ENCODE peak calls at places on chromosomes 13 and 19, in eight cellular contexts. B is AG04449, O is osteoblast, T is colonic mucosa, L is AG04450, I is cardiac fibroblast, Z is GM06990, K is uterus. R is an unnamed sample.

GRCh38 chr19:1017115-1017905 is 3.6 kb downstream of the TMEM259 start:
- DNase-seq in B (no peak), O (no peak), T (peak; percentile 78), L (no peak), I (no peak), Z (no peak), K (no peak), R (peak; percentile 86)

GRCh38 chr19:18514800-18515682 is 6.8 kb downstream of the ELL start:
- DNase-seq in B (no peak), O (peak; percentile 78), T (peak; percentile 71), L (no peak), I (peak; percentile 90), Z (no peak), K (peak; percentile 70), R (peak; percentile 68)

GRCh38 chr13:107456431-107456830 is 758.9 kb downstream of the LIG4 start:
- DNase-seq in B (no peak), O (no peak), T (no peak), L (no peak), I (no peak), Z (no peak), K (no peak), R (no peak)

GRCh38 chr13:96780105-96780504 is 214.2 kb downstream of the OXGR1 start:
- DNase-seq in B (no peak), O (no peak), T (no peak), L (no peak), I (no peak), Z (no peak), K (no peak), R (peak; percentile 19)

GRCh38 chr19:6138066-6138465 is 2.6 kb downstream of the ACSBG2 start:
- DNase-seq in B (no peak), O (no peak), T (no peak), L (no peak), I (no peak), Z (no peak), K (no peak), R (no peak)

GRCh38 chr19:21568816-21569496 is 63.6 kb downstream of the ZNF429 start:
- DNase-seq in B (no peak), O (peak; percentile 92), T (peak; percentile 93), L (no peak), I (peak; percentile 87), Z (no peak), K (peak; percentile 93), R (peak; percentile 67)

GRCh38 chr13:59121507-59121906 is 1042.2 kb downstream of the DIAPH3 start:
- DNase-seq in B (no peak), O (no peak), T (no peak), L (no peak), I (no peak), Z (no peak), K (no peak), R (no peak)

GRCh38 chr13:98377635-98378378 is 199.1 kb downstream of the STK24 start:
- DNase-seq in B (no peak), O (no peak), T (no peak), L (no peak), I (no peak), Z (no peak), K (no peak), R (peak; percentile 60)

GRCh38 chr13:28820099-28821051 is at the start of gene MTUS2:
- DNase-seq in B (no peak), O (peak; percentile 34), T (no peak), L (no peak), I (no peak), Z (peak; percentile 29), K (no peak), R (peak; percentile 18)

GRCh38 chr19:821976-822773 is 420 bp upstream of the PLPPR3 start:
- DNase-seq in B (no peak), O (peak; percentile 91), T (no peak), L (no peak), I (no peak), Z (no peak), K (no peak), R (no peak)

GRCh38 chr19:34734601-34735103 is 609 bp downstream of the ZNF181 start:
- DNase-seq in B (no peak), O (no peak), T (peak; percentile 48), L (no peak), I (no peak), Z (no peak), K (no peak), R (no peak)

GRCh38 chr19:51124729-51125128 is at the start of gene SIGLEC9:
- DNase-seq in B (no peak), O (no peak), T (no peak), L (no peak), I (no peak), Z (no peak), K (no peak), R (no peak)

GRCh38 chr19:19319725-19320361 is 466 bp downstream of the SUGP1 start:
- DNase-seq in B (no peak), O (peak; percentile 78), T (peak; percentile 25), L (no peak), I (no peak), Z (no peak), K (no peak), R (no peak)

GRCh38 chr19:51259348-51260245 is 8.7 kb downstream of the SIGLECL1 start:
- DNase-seq in B (no peak), O (peak; percentile 47), T (peak; percentile 20), L (no peak), I (peak; percentile 51), Z (no peak), K (no peak), R (peak; percentile 24)

GRCh38 chr13:53200075-53200474 is 171.5 kb downstream of the OLFM4 start:
- DNase-seq in B (no peak), O (peak; percentile 66), T (no peak), L (no peak), I (no peak), Z (peak; percentile 1), K (no peak), R (no peak)
- H3K4me3 ChIP-seq in B (no peak overlapping the region), O (no peak overlapping the region), T (no peak overlapping the region), L (no peak overlapping the region), I (no peak overlapping the region), Z (no peak overlapping the region), K (no peak overlapping the region), R (no peak overlapping the region)

GRCh38 chr19:15508035-15508710 is at the start of gene CYP4F22:
- DNase-seq in B (no peak), O (no peak), T (no peak), L (no peak), I (no peak), Z (no peak), K (no peak), R (no peak)
- H3K4me3 ChIP-seq in B (no peak within 1 kb of the TSS), O (no peak within 1 kb of the TSS), T (peak within 1 kb of the TSS; percentile 13), L (no peak within 1 kb of the TSS), I (no peak within 1 kb of the TSS), Z (no peak within 1 kb of the TSS), K (no peak within 1 kb of the TSS), R (no peak within 1 kb of the TSS)

GRCh38 chr19:38437295-38437694 is 3.8 kb downstream of the RYR1 start:
- DNase-seq in B (no peak), O (no peak), T (no peak), L (no peak), I (no peak), Z (no peak), K (no peak), R (no peak)

GRCh38 chr19:38434549-38435051 is 1.1 kb downstream of the RYR1 start:
- DNase-seq in B (no peak), O (peak; percentile 13), T (peak; percentile 25), L (no peak), I (no peak), Z (no peak), K (no peak), R (no peak)

GRCh38 chr19:38430931-38431330 is 2.6 kb upstream of the RYR1 start:
- DNase-seq in B (no peak), O (peak; percentile 55), T (no peak), L (no peak), I (no peak), Z (no peak), K (no peak), R (no peak)

GRCh38 chr19:38429811-38430156 is 3.7 kb upstream of the RYR1 start:
- DNase-seq in B (no peak), O (no peak), T (no peak), L (no peak), I (no peak), Z (no peak), K (no peak), R (no peak)

GRCh38 chr19:38433268-38433733 is at the start of gene RYR1:
- DNase-seq in B (no peak), O (peak; percentile 90), T (peak; percentile 47), L (no peak), I (peak; percentile 26), Z (peak; percentile 61), K (no peak), R (peak; percentile 20)
- H3K4me3 ChIP-seq in B (no peak within 1 kb of the TSS), O (no peak within 1 kb of the TSS), T (no peak within 1 kb of the TSS), L (no peak within 1 kb of the TSS), I (no peak within 1 kb of the TSS), Z (no peak within 1 kb of the TSS), K (no peak within 1 kb of the TSS), R (no peak within 1 kb of the TSS)

GRCh38 chr19:17406887-17407196 is 1.4 kb upstream of the BST2 start:
- DNase-seq in B (no peak), O (peak; percentile 22), T (no peak), L (no peak), I (no peak), Z (no peak), K (no peak), R (no peak)
- H3K4me3 ChIP-seq in B (no peak overlapping the region), O (no peak overlapping the region), T (peak overlapping the region; percentile 35), L (no peak overlapping the region), I (no peak overlapping the region), Z (peak overlapping the region; percentile 98), K (no peak overlapping the region), R (no peak overlapping the region)

GRCh38 chr13:67048084-67048792 is 181.9 kb downstream of the PCDH9 start:
- DNase-seq in B (peak; percentile 34), O (peak; percentile 38), T (no peak), L (peak; percentile 65), I (peak; percentile 93), Z (no peak), K (no peak), R (peak; percentile 14)
- H3K4me3 ChIP-seq in B (no peak overlapping the region), O (peak overlapping the region; percentile 35), T (no peak overlapping the region), L (no peak overlapping the region), I (no peak overlapping the region), Z (no peak overlapping the region), K (no peak overlapping the region), R (no peak overlapping the region)

GRCh38 chr19:28358604-28359003 is 854.3 kb downstream of the UQCRFS1 start:
- DNase-seq in B (no peak), O (no peak), T (no peak), L (no peak), I (no peak), Z (no peak), K (no peak), R (no peak)
- H3K4me3 ChIP-seq in B (no peak overlapping the region), O (no peak overlapping the region), T (no peak overlapping the region), L (no peak overlapping the region), I (no peak overlapping the region), Z (no peak overlapping the region), K (no peak overlapping the region), R (no peak overlapping the region)

DNA sequence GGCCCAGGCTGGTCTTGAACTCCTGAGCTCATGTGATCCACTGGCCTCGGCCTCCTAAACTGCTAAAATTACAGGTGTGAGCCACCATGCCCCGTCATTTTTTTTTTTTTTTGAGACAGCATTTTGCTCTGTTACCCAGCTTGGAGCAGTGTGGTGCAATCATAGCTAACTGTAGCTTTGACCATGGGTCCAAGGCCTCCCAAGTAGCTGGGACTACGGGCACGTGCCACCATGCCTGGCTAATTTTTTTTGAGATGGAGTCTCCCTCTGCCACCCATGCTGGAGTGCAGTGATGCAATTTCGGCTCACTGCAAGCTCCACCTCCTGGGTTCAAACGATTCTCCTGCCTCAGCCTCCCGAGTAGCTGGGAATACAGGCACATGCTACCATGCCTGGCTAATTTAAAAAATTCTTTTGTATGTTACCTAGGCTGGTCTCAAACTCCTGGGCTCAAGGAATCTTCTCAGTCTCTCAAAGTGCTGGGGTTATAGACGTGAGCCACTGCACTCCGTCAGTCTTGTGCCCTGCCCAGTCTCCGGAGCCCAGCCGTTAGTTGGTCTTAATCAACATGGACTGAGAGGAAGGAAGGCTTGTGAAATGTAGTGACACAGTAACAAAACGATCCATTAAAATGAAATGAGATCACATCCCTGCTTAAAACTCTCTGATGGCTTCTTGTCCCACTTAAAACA is 1.4 kb upstream of the LRG1 start:
- DNase-seq in B (no peak), O (no peak), T (no peak), L (no peak), I (no peak), Z (no peak), K (no peak), R (no peak)
- H3K4me3 ChIP-seq in B (no peak overlapping the region), O (no peak overlapping the region), T (no peak overlapping the region), L (no peak overlapping the region), I (no peak overlapping the region), Z (no peak overlapping the region), K (no peak overlapping the region), R (no peak overlapping the region)

R was measured in epithelial cell of esophagus.